ENCODE peak calls at places on chromosomes 12 and 14, in nine cellular contexts. I, J, M, R, C, Y, A, F and O are unnamed samples.

GRCh38 chr12:31000751-31001150 is 72.9 kb upstream of the DDX11 start:
- DNase-seq in I (no peak), J (no peak), M (peak), R (no peak), C (no peak), Y (peak), A (no peak), F (no peak), O (no peak)

GRCh38 chr14:20412422-20412821 is 879 bp downstream of the TEP1 start:
- DNase-seq in I (no peak), J (no peak), M (no peak), R (no peak), C (no peak), Y (peak), A (no peak), F (no peak), O (no peak)

GRCh38 chr14:90511795-90512331 is 115.0 kb downstream of the CALM1 start:
- DNase-seq in I (no peak), J (no peak), M (no peak), R (no peak), C (no peak), Y (no peak), A (no peak), F (no peak), O (no peak)

GRCh38 chr14:62616668-62617067 is 428.6 kb downstream of the KCNH5 start:
- DNase-seq in I (no peak), J (no peak), M (no peak), R (no peak), C (no peak), Y (no peak), A (no peak), F (no peak), O (no peak)

GRCh38 chr12:66596189-66596588 is 82.7 kb downstream of the GRIP1 start:
- DNase-seq in I (no peak), J (no peak), M (no peak), R (no peak), C (no peak), Y (peak), A (no peak), F (no peak), O (peak)

GRCh38 chr12:122886851-122887816 is 8.8 kb downstream of the VPS37B start:
- DNase-seq in I (no peak), J (no peak), M (peak), R (no peak), C (no peak), Y (peak), A (no peak), F (no peak), O (no peak)

GRCh38 chr12:124411291-124411878 is 116.5 kb downstream of the RFLNA start:
- DNase-seq in I (peak), J (no peak), M (peak), R (no peak), C (no peak), Y (peak), A (no peak), F (no peak), O (peak)

GRCh38 chr12:76020731-76021672 is 10.6 kb downstream of the PHLDA1 start:
- DNase-seq in I (peak), J (no peak), M (no peak), R (no peak), C (peak), Y (peak), A (no peak), F (peak), O (peak)

GRCh38 chr14:95098984-95099599 is 58.2 kb downstream of the DICER1 start:
- DNase-seq in I (peak), J (no peak), M (peak), R (peak), C (no peak), Y (peak), A (peak), F (peak), O (no peak)

GRCh38 chr12:100497105-100497795 is 23.6 kb downstream of the NR1H4 start:
- DNase-seq in I (no peak), J (no peak), M (no peak), R (no peak), C (no peak), Y (peak), A (no peak), F (no peak), O (no peak)